ENCODE peak calls at places on chromosomes 16 and 17, in four cellular contexts. Q is GM23248, W is K562, H is Panc1. E is an unnamed sample.
A peak's percentile ranks its signal among the peaks of the same experiment; 100 is the strongest.

GRCh38 chr17:47275245-47275984 is 21.8 kb downstream of the ITGB3 start:
- DNase-seq in Q (peak; percentile 91), H (no peak), W (peak; percentile 86), E (no peak)

GRCh38 chr16:24077989-24078388 is 178.1 kb upstream of the CACNG3 start:
- DNase-seq in W (no peak), H (no peak), Q (no peak), E (no peak)

GRCh38 chr17:65057520-65058075 is 1.1 kb upstream of the GNA13 start:
- DNase-seq in H (no peak), Q (no peak), W (no peak), E (no peak)

GRCh38 chr17:82399601-82400101 is 18.5 kb upstream of the HEXD start:
- DNase-seq in W (no peak), Q (no peak), H (no peak), E (no peak)

GRCh38 chr17:49106366-49107210 is 26.0 kb upstream of the B4GALNT2 start:
- DNase-seq in W (peak; percentile 33), Q (peak; percentile 60), H (no peak), E (no peak)

GRCh38 chr17:37527249-37527851 is 37.7 kb downstream of the DUSP14 start:
- DNase-seq in H (peak; percentile 13), W (peak; percentile 56), Q (peak; percentile 80), E (peak; percentile 33)

GRCh38 chr17:7438656-7439460 is 454 bp upstream of the FGF11 start:
- DNase-seq in W (no peak), Q (no peak), H (no peak), E (no peak)

GRCh38 chr17:75335315-75335714 is 46.1 kb upstream of the SLC25A19 start:
- DNase-seq in Q (no peak), H (no peak), W (no peak), E (no peak)

GRCh38 chr17:28878981-28879380 is 18.6 kb downstream of the FLOT2 start:
- DNase-seq in W (peak; percentile 83), H (no peak), Q (peak; percentile 42), E (no peak)

GRCh38 chr17:12020595-12021590 is at the start of gene MAP2K4:
- DNase-seq in Q (peak; percentile 97), H (no peak), W (peak; percentile 85), E (peak; percentile 41)

GRCh38 chr17:57668332-57668731 is 76.8 kb downstream of the CCDC182 start:
- DNase-seq in W (no peak), Q (no peak), H (no peak), E (no peak)

GRCh38 chr16:75099738-75100615 is 16.6 kb downstream of the LDHD start:
- DNase-seq in Q (no peak), H (no peak), W (no peak), E (no peak)

GRCh38 chr17:75645889-75646625 is 12.8 kb downstream of the SMIM5 start:
- DNase-seq in Q (no peak), W (no peak), H (no peak), E (no peak)

GRCh38 chr17:75476274-75476673 is 19.8 kb downstream of the TMEM94 start:
- DNase-seq in Q (no peak), H (no peak), W (no peak), E (no peak)

GRCh38 chr17:12365805-12366204 is 299.9 kb upstream of the MYOCD start:
- DNase-seq in W (no peak), H (no peak), Q (no peak), E (no peak)

GRCh38 chr16:84463221-84463620 is 41.2 kb downstream of the MEAK7 start:
- DNase-seq in W (no peak), H (no peak), Q (no peak), E (no peak)

GRCh38 chr17:38746893-38747384 is 1.2 kb downstream of the PCGF2 start:
- DNase-seq in H (no peak), Q (peak; percentile 41), W (no peak), E (no peak)

GRCh38 chr17:4607773-4608187 is 23.5 kb downstream of the SMTNL2 start:
- DNase-seq in H (no peak), Q (peak; percentile 60), W (peak; percentile 53), E (no peak)

GRCh38 chr16:26838931-26839330 is 227.8 kb upstream of the C16orf82 start:
- DNase-seq in H (no peak), W (no peak), Q (no peak), E (no peak)

GRCh38 chr17:752002-752619 is at the start of gene GEMIN4:
- DNase-seq in H (peak; percentile 68), W (peak; percentile 93), Q (peak; percentile 93), E (peak; percentile 90)

GRCh38 chr16:28609631-28610594 is at the start of gene SULT1A1:
- DNase-seq in H (no peak), W (peak; percentile 52), Q (no peak), E (no peak)

GRCh38 chr17:46854515-46854914 is 3.1 kb downstream of the WNT9B start:
- DNase-seq in Q (no peak), W (no peak), H (no peak), E (no peak)

GRCh38 chr16:64343061-64343819 is 778.6 kb downstream of the CDH11 start:
- DNase-seq in H (no peak), W (no peak), Q (no peak), E (no peak)

GRCh38 chr17:68033636-68034451 is 1.7 kb upstream of the KPNA2 start:
- DNase-seq in Q (peak; percentile 42), W (peak; percentile 48), H (no peak), E (peak; percentile 96)

DNA sequence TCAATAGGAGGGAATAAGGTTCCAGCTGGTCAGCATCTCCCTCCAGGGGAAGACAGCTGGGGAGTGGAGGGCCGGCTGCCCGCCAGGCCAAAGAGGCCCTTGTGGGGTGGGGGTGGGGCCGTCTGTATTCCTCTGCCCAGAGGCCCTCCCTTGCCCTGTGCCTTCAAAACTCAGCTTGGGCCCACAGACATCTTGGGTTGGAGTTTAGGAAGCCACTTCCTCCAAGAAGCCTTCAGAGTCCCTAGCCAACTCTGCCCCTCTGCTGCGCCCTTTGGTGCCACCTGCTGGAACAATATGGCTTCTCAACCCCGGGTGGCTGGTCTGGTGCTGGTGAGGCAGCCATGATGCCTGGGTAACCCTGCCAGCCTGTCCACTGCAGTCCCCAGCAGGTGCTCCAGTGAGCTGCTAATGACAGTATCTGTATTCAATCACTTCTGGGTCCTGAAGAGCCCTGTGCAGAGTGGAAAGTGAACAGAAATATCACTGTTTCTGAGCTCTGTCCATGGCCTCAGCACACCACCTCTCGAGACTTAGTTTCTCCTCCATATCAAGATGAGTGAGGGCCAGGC is 16.7 kb downstream of the HSD11B2 start:
- DNase-seq in Q (peak; percentile 40), H (no peak), W (peak; percentile 65), E (no peak)
- H3K27ac ChIP-seq in Q (no peak overlapping the region), H (no peak overlapping the region), W (no peak overlapping the region), E (no peak overlapping the region)

GRCh38 chr16:53055603-53056527 is 1.1 kb downstream of the CHD9 start:
- DNase-seq in Q (peak; percentile 68), H (no peak), W (peak; percentile 93), E (no peak)

GRCh38 chr16:53058441-53058840 is 3.6 kb downstream of the CHD9 start:
- DNase-seq in W (no peak), Q (no peak), H (no peak), E (no peak)

GRCh38 chr16:53057658-53058057 is 2.9 kb downstream of the CHD9 start:
- DNase-seq in Q (no peak), W (peak; percentile 18), H (no peak), E (no peak)

GRCh38 chr16:53054670-53055485 is at the start of gene CHD9:
- DNase-seq in H (no peak), Q (peak; percentile 92), W (peak; percentile 94), E (no peak)

GRCh38 chr16:53056528-53056881 is 1.7 kb downstream of the CHD9 start:
- DNase-seq in H (no peak), Q (peak; percentile 80), W (peak; percentile 68), E (no peak)
- H3K27ac ChIP-seq in H (peak overlapping the region; percentile 90), Q (peak overlapping the region; percentile 69), W (peak overlapping the region; percentile 70), E (no peak overlapping the region)

GRCh38 chr16:85699628-85700027 is 10.9 kb upstream of the GINS2 start:
- DNase-seq in H (no peak), Q (peak; percentile 82), W (peak; percentile 40), E (no peak)
- H3K27ac ChIP-seq in H (no peak overlapping the region), Q (no peak overlapping the region), W (no peak overlapping the region), E (no peak overlapping the region)

GRCh38 chr17:58688521-58688920 is 3.3 kb downstream of the TEX14 start:
- DNase-seq in W (no peak), Q (no peak), H (no peak), E (no peak)
- H3K27ac ChIP-seq in W (no peak overlapping the region), Q (no peak overlapping the region), H (no peak overlapping the region), E (no peak overlapping the region)

DNA sequence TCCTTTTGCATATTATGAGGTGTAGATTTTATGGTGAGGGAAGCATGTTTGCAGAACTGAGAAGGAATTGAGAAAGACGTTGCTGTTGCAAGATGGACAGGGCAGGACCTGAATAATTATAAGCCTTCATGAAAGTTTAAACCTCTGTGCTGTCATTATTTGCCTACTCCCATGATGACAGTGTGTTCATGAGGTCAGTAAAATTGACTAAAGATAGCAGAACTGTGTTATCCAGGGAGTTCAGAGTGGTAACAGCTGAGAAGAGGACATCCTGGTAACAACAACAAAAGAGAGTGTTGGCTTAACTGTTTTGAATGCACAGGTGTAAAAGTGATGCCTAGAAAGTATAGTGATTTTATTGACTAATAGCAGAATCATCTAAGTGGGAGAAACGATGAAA is 45.3 kb upstream of the HLF start:
- DNase-seq in W (no peak), Q (no peak), H (no peak), E (no peak)
- H3K27ac ChIP-seq in W (no peak overlapping the region), Q (no peak overlapping the region), H (no peak overlapping the region), E (no peak overlapping the region)

DNA sequence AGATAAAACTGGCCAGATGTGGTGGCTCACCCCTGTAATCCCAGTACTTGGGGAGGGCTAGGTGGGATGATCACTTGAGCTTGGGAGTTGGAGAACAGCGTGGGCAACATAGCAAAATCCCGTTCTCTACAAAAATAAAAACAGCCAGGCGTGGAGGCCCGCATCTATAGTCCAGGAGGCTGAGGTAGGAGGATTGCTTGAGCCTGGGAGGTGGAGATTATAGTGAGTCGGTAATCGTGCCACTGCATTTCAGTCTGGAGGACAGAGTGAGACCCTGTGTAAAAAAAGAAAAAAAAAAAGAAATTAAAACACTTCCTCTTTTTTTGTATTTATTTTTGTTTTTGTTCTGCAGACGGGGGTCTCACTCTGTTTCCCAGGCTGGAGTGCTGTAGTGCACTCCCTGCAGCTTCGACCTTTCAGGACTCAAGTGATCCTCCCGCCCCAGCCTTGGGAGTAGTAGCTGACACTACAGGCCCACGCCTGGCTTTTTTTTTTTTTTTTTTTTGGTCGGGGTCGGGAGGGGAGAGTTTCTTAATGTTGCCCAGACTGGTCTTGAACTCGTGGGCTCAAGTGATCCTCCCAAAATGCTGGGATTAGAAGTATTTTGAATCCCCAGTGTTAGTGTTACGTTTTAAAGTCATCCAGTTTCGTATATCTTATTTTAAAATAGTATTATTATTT is 1.5 kb downstream of the IST1 start:
- DNase-seq in H (no peak), W (peak; percentile 29), Q (peak; percentile 6), E (no peak)
- H3K27ac ChIP-seq in H (peak overlapping the region; percentile 94), W (peak overlapping the region; percentile 88), Q (peak overlapping the region; percentile 91), E (no peak overlapping the region)

GRCh38 chr17:78242024-78242742 is 10.8 kb downstream of the TMEM235 start:
- DNase-seq in Q (peak; percentile 23), W (peak; percentile 20), H (no peak), E (no peak)
- H3K27ac ChIP-seq in Q (no peak overlapping the region), W (no peak overlapping the region), H (no peak overlapping the region), E (no peak overlapping the region)